ENCODE peak calls at places on chromosomes 7 and 10, in seven cellular contexts. K is endothelial cell; H is activated T-cell treated with anti-CD3 and anti-CD28 coated beads, Interleukin-2, amount 50 U/mL, for 24 hours; A is CD8-positive, alpha-beta T cell; P is brain microvascular endothelial cell; D is NCI-H82; W is Daoy. I is an unnamed sample.

GRCh38 chr10:27447540-27447939 is 56.6 kb upstream of the RAB18 start:
- DNase-seq in W (no peak), H (no peak), P (no peak), D (no peak), A (no peak), K (no peak), I (no peak)

GRCh38 chr10:46550076-46550790 is 6.2 kb downstream of the GPRIN2 start:
- DNase-seq in P (no peak), D (no peak), K (peak), H (no peak), W (no peak), A (no peak), I (peak)

GRCh38 chr10:106636781-106637491 is 527.6 kb downstream of the SORCS1 start:
- DNase-seq in P (no peak), A (no peak), W (no peak), D (no peak), K (no peak), H (no peak), I (no peak)

GRCh38 chr10:8042864-8043568 is 11.5 kb upstream of the GATA3 start:
- DNase-seq in A (no peak), H (peak), W (no peak), K (peak), P (no peak), D (no peak), I (no peak)

GRCh38 chr7:92813390-92814024 is 22.9 kb downstream of the CDK6 start:
- DNase-seq in W (no peak), K (no peak), H (no peak), P (no peak), A (no peak), D (no peak), I (no peak)

GRCh38 chr7:133961724-133962123 is 165.4 kb upstream of the LRGUK start:
- DNase-seq in K (no peak), H (no peak), A (no peak), D (no peak), P (no peak), W (no peak), I (no peak)

GRCh38 chr10:118017850-118018249 is 28.9 kb downstream of the RAB11FIP2 start:
- DNase-seq in H (no peak), W (no peak), P (no peak), K (no peak), D (no peak), A (no peak), I (peak)

GRCh38 chr10:62805139-62806092 is 896 bp downstream of the ADO start:
- DNase-seq in P (peak), H (no peak), W (peak), K (peak), D (peak), A (no peak), I (peak)

GRCh38 chr7:139620676-139621344 is 97.3 kb downstream of the CLEC2L start:
- DNase-seq in K (peak), P (no peak), W (peak), H (peak), D (peak), A (no peak), I (peak)

GRCh38 chr10:132135398-132135872 is 51.3 kb upstream of the DPYSL4 start:
- DNase-seq in A (no peak), W (no peak), H (no peak), K (no peak), D (no peak), P (no peak), I (no peak)

GRCh38 chr10:53276797-53277196 is 504.2 kb upstream of the MBL2 start:
- DNase-seq in K (no peak), A (no peak), P (no peak), H (no peak), W (no peak), D (no peak), I (no peak)

GRCh38 chr7:18020138-18020715 is 7.4 kb downstream of the PRPS1L1 start:
- DNase-seq in P (no peak), W (peak), K (no peak), H (no peak), D (no peak), A (no peak), I (no peak)

GRCh38 chr7:149196705-149197171 is 1.4 kb downstream of the ZNF282 start:
- DNase-seq in K (no peak), D (peak), P (no peak), W (peak), H (no peak), A (no peak), I (no peak)

GRCh38 chr10:14560274-14560673 is 214.4 kb downstream of the FAM107B start:
- DNase-seq in W (peak), H (peak), K (peak), D (no peak), P (no peak), A (no peak), I (no peak)

GRCh38 chr7:23175820-23176385 is 5.9 kb upstream of the NUP42 start:
- DNase-seq in K (no peak), P (no peak), H (no peak), A (no peak), W (no peak), D (no peak), I (no peak)

GRCh38 chr10:92627845-92628480 is 35.0 kb downstream of the KIF11 start:
- DNase-seq in K (no peak), W (no peak), P (peak), H (no peak), A (no peak), D (no peak), I (no peak)

GRCh38 chr7:137351941-137352340 is 8.4 kb upstream of the PTN start:
- DNase-seq in K (no peak), A (no peak), W (no peak), H (no peak), P (no peak), D (no peak), I (no peak)